ENCODE peak calls at places on chromosomes 11 and 22, in ten cellular contexts. Q is skeletal muscle cell; T is heart right ventricle; V is IMR-90; S is OCI-LY7; I is astrocyte of the spinal cord; J is small intestine; F is RWPE2; D is upper lobe of right lung; O is CD8-positive, alpha-beta T cell. B is an unnamed sample.

GRCh38 chr22:21605887-21606564 is 23.8 kb downstream of the YDJC start:
- DNase-seq in Q (no peak), T (no peak), V (no peak), S (no peak), I (no peak), J (peak), F (no peak), D (no peak), O (no peak), B (no peak)

GRCh38 chr11:100632970-100633452 is 54.1 kb upstream of the ARHGAP42 start:
- DNase-seq in Q (no peak), T (peak), V (peak), S (no peak), I (peak), J (peak), F (no peak), D (peak), O (no peak), B (peak)

GRCh38 chr11:97786961-97787360 is 1233.8 kb upstream of the CNTN5 start:
- DNase-seq in Q (no peak), T (no peak), V (no peak), S (no peak), I (no peak), J (no peak), F (no peak), D (no peak), O (no peak), B (no peak)

GRCh38 chr11:101497292-101497691 is 86.5 kb downstream of the TRPC6 start:
- DNase-seq in Q (no peak), T (no peak), V (peak), S (no peak), I (peak), J (peak), F (no peak), D (no peak), O (no peak), B (no peak)

GRCh38 chr11:72225411-72225951 is 914 bp downstream of the INPPL1 start:
- DNase-seq in Q (no peak), T (no peak), V (no peak), S (peak), I (no peak), J (peak), F (no peak), D (no peak), O (peak), B (no peak)

GRCh38 chr22:23395476-23396361 is 184.4 kb downstream of the IGLL1 start:
- DNase-seq in Q (no peak), T (no peak), V (no peak), S (no peak), I (no peak), J (no peak), F (peak), D (peak), O (no peak), B (no peak)

GRCh38 chr11:73716153-73717056 is 44.5 kb downstream of the RAB6A start:
- DNase-seq in Q (no peak), T (no peak), V (peak), S (peak), I (no peak), J (no peak), F (no peak), D (no peak), O (no peak), B (no peak)

GRCh38 chr11:96055706-96056387 is 131.9 kb upstream of the MTMR2 start:
- DNase-seq in Q (no peak), T (no peak), V (peak), S (no peak), I (peak), J (no peak), F (no peak), D (no peak), O (no peak), B (peak)

GRCh38 chr11:75773595-75774353 is 5.2 kb downstream of the DGAT2 start:
- DNase-seq in Q (no peak), T (no peak), V (no peak), S (peak), I (no peak), J (no peak), F (peak), D (no peak), O (no peak), B (no peak)

GRCh38 chr11:32852142-32852541 is 22.4 kb downstream of the PRRG4 start:
- DNase-seq in Q (no peak), T (no peak), V (peak), S (no peak), I (peak), J (peak), F (no peak), D (no peak), O (no peak), B (peak)

GRCh38 chr11:14644396-14645246 is 1.0 kb downstream of the PDE3B start:
- DNase-seq in Q (no peak), T (peak), V (no peak), S (no peak), I (peak), J (peak), F (no peak), D (peak), O (peak), B (peak)

GRCh38 chr11:8296872-8297271 is 33.2 kb upstream of the LMO1 start:
- DNase-seq in Q (no peak), T (no peak), V (no peak), S (no peak), I (no peak), J (no peak), F (no peak), D (no peak), O (no peak), B (no peak)
- H3K4me3 ChIP-seq in Q (no peak), T (no peak), V (no peak), S (no peak), I (no peak), J (no peak), F (no peak), D (no peak), O (no peak), B (no peak)

DNA sequence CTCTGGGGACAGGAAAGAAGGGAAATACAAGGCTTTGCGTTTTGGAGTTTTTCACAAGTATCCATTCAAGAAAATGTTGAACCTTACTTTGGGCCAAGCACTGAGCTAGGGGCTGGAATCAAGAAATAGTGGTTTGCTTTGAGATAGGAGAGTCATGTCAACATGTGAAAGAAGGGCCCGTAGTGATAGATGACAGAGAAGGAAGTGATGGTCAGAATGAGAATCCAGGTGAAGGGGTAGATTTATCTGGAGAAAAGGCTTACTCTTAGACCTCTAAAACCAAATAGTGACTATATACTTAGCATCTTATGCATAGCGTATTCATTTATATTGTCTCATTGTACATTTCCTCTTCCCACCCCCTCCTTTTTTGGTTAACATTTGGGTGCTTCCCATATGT is 87.3 kb downstream of the GAB2 start:
- DNase-seq in Q (no peak), T (no peak), V (no peak), S (no peak), I (no peak), J (no peak), F (no peak), D (no peak), O (no peak), B (no peak)
- H3K4me3 ChIP-seq in Q (no peak), T (no peak), V (no peak), S (no peak), I (no peak), J (no peak), F (no peak), D (no peak), O (no peak), B (no peak)

GRCh38 chr22:36872866-36873498 is 12.2 kb downstream of the NCF4 start:
- DNase-seq in Q (no peak), T (no peak), V (no peak), S (no peak), I (no peak), J (no peak), F (no peak), D (no peak), O (no peak), B (no peak)
- H3K4me3 ChIP-seq in Q (no peak), T (no peak), V (no peak), S (no peak), I (no peak), J (no peak), F (no peak), D (no peak), O (no peak), B (no peak)

DNA sequence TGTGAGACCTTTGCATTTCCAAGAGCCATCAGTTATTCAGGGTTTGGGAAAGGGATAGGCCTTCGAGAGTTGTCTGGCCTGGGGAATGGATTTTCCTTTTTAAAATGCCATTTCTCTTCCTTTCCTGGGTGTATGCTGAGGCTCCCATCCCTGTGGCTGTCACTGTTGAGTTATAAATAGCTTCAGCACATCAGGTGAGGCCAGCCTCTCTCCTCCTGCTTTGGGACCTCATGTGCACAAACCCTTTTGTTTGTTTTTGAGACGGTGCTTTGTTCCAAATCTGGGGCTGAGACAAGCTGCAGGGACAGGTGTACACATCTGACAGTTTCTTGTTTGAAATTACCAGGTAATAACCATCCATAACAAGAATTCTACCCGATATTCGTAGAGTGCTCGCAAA is 1.3 kb downstream of the TEF start:
- DNase-seq in Q (no peak), T (no peak), V (no peak), S (no peak), I (no peak), J (no peak), F (no peak), D (no peak), O (no peak), B (no peak)
- H3K4me3 ChIP-seq in Q (peak), T (peak), V (peak), S (peak), I (peak), J (peak), F (no peak), D (peak), O (no peak), B (peak)

DNA sequence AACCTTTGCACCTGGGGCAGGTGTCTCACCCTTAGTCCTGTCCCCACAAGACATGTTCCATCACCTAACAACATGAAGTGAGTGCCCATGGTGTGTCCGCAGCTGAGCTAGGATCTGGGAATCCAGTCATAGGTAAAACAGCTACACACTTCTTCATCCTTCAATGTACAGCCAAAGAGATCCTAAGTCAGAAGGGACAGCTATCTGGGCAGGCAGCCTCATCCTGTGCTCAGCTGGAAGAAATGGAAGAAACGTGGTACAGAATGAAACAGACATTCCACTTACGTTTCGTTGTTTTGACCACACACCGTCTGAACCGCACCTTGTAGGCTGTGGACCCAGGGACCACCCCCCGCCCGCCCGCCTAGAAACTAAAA is 30.8 kb downstream of the PDGFB start:
- DNase-seq in Q (no peak), T (no peak), V (no peak), S (no peak), I (no peak), J (no peak), F (peak), D (no peak), O (no peak), B (no peak)
- H3K4me3 ChIP-seq in Q (no peak), T (no peak), V (no peak), S (no peak), I (no peak), J (no peak), F (peak), D (no peak), O (no peak), B (no peak)

DNA sequence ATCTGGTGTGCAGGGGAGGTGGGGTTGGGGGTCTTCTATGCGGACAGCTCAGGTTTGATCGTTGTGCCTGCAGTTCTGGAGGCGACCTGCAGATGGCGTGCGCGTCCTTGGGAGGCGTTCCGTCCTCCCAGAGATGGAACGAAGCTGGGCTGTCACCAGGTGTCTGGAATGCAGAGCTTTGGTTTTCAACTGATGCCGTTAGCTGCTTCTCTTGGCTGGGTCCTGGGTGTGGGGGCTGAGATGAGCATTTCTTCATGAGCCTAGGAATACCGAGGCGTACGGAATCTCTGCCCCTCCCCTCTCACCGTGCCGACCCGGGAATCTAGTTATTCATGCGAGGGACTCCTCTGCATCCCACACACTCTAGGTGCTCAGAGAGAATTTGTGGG is 98.6 kb downstream of the CEP164 start:
- DNase-seq in Q (peak), T (peak), V (peak), S (peak), I (peak), J (peak), F (no peak), D (peak), O (peak), B (peak)
- H3K4me3 ChIP-seq in Q (no peak), T (no peak), V (no peak), S (no peak), I (no peak), J (no peak), F (no peak), D (no peak), O (no peak), B (peak)